ENCODE peak calls at places on chromosome 4, in five cellular contexts. Z is Peyer's patch, L is left lung, K is AG04450, U is fibroblast of lung. V is an unnamed sample.

GRCh38 chr4:181479145-181479544 is 764.1 kb upstream of the TENM3 start:
- DNase-seq in Z (no peak), L (no peak), K (no peak), U (no peak), V (no peak)

GRCh38 chr4:26723216-26723615 is 137.4 kb upstream of the STIM2 start:
- DNase-seq in Z (no peak), L (no peak), K (no peak), U (no peak), V (no peak)

GRCh38 chr4:156694413-156694812 is 277.2 kb downstream of the PDGFC start:
- DNase-seq in Z (no peak), L (no peak), K (no peak), U (no peak), V (no peak)

GRCh38 chr4:12975511-12975910 is 508.6 kb downstream of the RAB28 start:
- DNase-seq in Z (no peak), L (no peak), K (no peak), U (no peak), V (no peak)

GRCh38 chr4:104969394-104970066 is 177.1 kb upstream of the TET2 start:
- DNase-seq in Z (no peak), L (no peak), K (no peak), U (peak; percentile 17), V (no peak)

GRCh38 chr4:21410372-21410771 is 538.2 kb downstream of the KCNIP4 start:
- DNase-seq in Z (no peak), L (no peak), K (no peak), U (no peak), V (no peak)

GRCh38 chr4:80138556-80139538 is 58.5 kb upstream of the PRDM8 start:
- DNase-seq in Z (peak; percentile 44), L (no peak), K (no peak), U (peak; percentile 57), V (peak; percentile 27)

GRCh38 chr4:153062652-153063168 is 126.6 kb downstream of the FHDC1 start:
- DNase-seq in Z (no peak), L (no peak), K (no peak), U (no peak), V (no peak)

GRCh38 chr4:70280567-70280966 is 38.2 kb downstream of the CSN3 start:
- DNase-seq in Z (no peak), L (no peak), K (no peak), U (no peak), V (no peak)

GRCh38 chr4:30537462-30537861 is 182.7 kb upstream of the PCDH7 start:
- DNase-seq in Z (no peak), L (no peak), K (peak; percentile 24), U (peak; percentile 96), V (peak; percentile 43)

GRCh38 chr4:144399927-144400326 is 246.0 kb upstream of the HHIP start:
- DNase-seq in Z (no peak), L (no peak), K (peak; percentile 6), U (peak; percentile 82), V (peak; percentile 57)

GRCh38 chr4:131258361-131258760 is 1890.7 kb upstream of the PCDH10 start:
- DNase-seq in Z (no peak), L (no peak), K (no peak), U (no peak), V (no peak)

GRCh38 chr4:123743821-123744220 is 347.2 kb downstream of the SPRY1 start:
- DNase-seq in Z (no peak), L (no peak), K (no peak), U (no peak), V (no peak)

GRCh38 chr4:100189820-100190642 is at the start of gene DDIT4L:
- DNase-seq in Z (no peak), L (peak; percentile 78), K (no peak), U (peak; percentile 34), V (no peak)

GRCh38 chr4:86595426-86595805 is 1.3 kb downstream of the PTPN13 start:
- DNase-seq in Z (no peak), L (no peak), K (no peak), U (no peak), V (no peak)

GRCh38 chr4:161714022-161714751 is 449.6 kb downstream of the FSTL5 start:
- DNase-seq in Z (no peak), L (no peak), K (peak; percentile 66), U (peak; percentile 80), V (peak; percentile 59)

GRCh38 chr4:116598155-116598979 is 487.0 kb downstream of the TRAM1L1 start:
- DNase-seq in Z (no peak), L (peak; percentile 58), K (no peak), U (no peak), V (no peak)

GRCh38 chr4:142416711-142417275 is 429.3 kb downstream of the INPP4B start:
- DNase-seq in Z (no peak), L (no peak), K (no peak), U (peak; percentile 15), V (no peak)

GRCh38 chr4:150009533-150009932 is 68.7 kb upstream of the DCLK2 start:
- DNase-seq in Z (no peak), L (no peak), K (no peak), U (peak; percentile 28), V (no peak)

GRCh38 chr4:166594326-166594946 is 639.9 kb downstream of the SPOCK3 start:
- DNase-seq in Z (no peak), L (no peak), K (no peak), U (peak; percentile 16), V (no peak)

GRCh38 chr4:40058854-40059253 is 2.2 kb downstream of the N4BP2 start:
- DNase-seq in Z (no peak), L (no peak), K (no peak), U (no peak), V (no peak)

GRCh38 chr4:1249731-1250526 is 999 bp upstream of the CTBP1 start:
- DNase-seq in Z (no peak), L (peak; percentile 85), K (no peak), U (peak; percentile 33), V (no peak)

GRCh38 chr4:26860922-26861433 is 337 bp downstream of the STIM2 start:
- DNase-seq in Z (peak; percentile 54), L (peak; percentile 90), K (no peak), U (peak; percentile 42), V (no peak)

GRCh38 chr4:74114234-74114633 is 15.2 kb upstream of the CXCL2 start:
- DNase-seq in Z (no peak), L (no peak), K (peak; percentile 16), U (peak; percentile 42), V (peak; percentile 69)

GRCh38 chr4:47488706-47489105 is 3.6 kb downstream of the ATP10D start:
- DNase-seq in Z (no peak), L (no peak), K (no peak), U (no peak), V (no peak)
- H3K4me3 ChIP-seq in Z (no peak overlapping the region), L (no peak overlapping the region), K (no peak overlapping the region), U (no peak overlapping the region), V (no peak overlapping the region)

GRCh38 chr4:176744091-176744490 is 48.6 kb downstream of the VEGFC start:
- DNase-seq in Z (no peak), L (no peak), K (no peak), U (no peak), V (no peak)
- TF ChIP-seq CTCF in Z (no peak), L (no peak), K (no peak), U (no peak), V (no peak)

GRCh38 chr4:53654300-53654758 is 63.0 kb upstream of the LNX1 start:
- DNase-seq in Z (no peak), L (no peak), K (no peak), U (peak; percentile 35), V (peak; percentile 46)

GRCh38 chr4:53647547-53647946 is 56.3 kb upstream of the LNX1 start:
- DNase-seq in Z (no peak), L (no peak), K (no peak), U (no peak), V (no peak)

GRCh38 chr4:53653484-53654053 is 62.3 kb upstream of the LNX1 start:
- DNase-seq in Z (no peak), L (peak; percentile 69), K (no peak), U (peak; percentile 42), V (no peak)

GRCh38 chr4:53649357-53649756 is 58.1 kb upstream of the LNX1 start:
- DNase-seq in Z (no peak), L (no peak), K (no peak), U (no peak), V (no peak)

GRCh38 chr4:53651142-53651720 is 59.9 kb upstream of the LNX1 start:
- DNase-seq in Z (no peak), L (peak; percentile 71), K (no peak), U (no peak), V (no peak)
- H3K4me3 ChIP-seq in Z (no peak overlapping the region), L (no peak overlapping the region), K (no peak overlapping the region), U (no peak overlapping the region), V (no peak overlapping the region)

GRCh38 chr4:185312699-185313098 is 83.0 kb downstream of the LRP2BP start:
- DNase-seq in Z (no peak), L (no peak), K (no peak), U (no peak), V (no peak)

GRCh38 chr4:185318679-185319078 is 77.0 kb downstream of the LRP2BP start:
- DNase-seq in Z (no peak), L (no peak), K (no peak), U (no peak), V (no peak)

GRCh38 chr4:185322805-185323204 is 72.9 kb downstream of the LRP2BP start:
- DNase-seq in Z (no peak), L (no peak), K (no peak), U (no peak), V (no peak)

GRCh38 chr4:185317880-185318279 is 77.8 kb downstream of the LRP2BP start:
- DNase-seq in Z (no peak), L (no peak), K (no peak), U (no peak), V (no peak)
- TF ChIP-seq CTCF in Z (no peak), L (no peak), K (no peak), U (no peak), V (no peak)

GRCh38 chr4:82043809-82044137 is 330.0 kb downstream of the HNRNPD start:
- DNase-seq in Z (no peak), L (no peak), K (no peak), U (no peak), V (no peak)
- H3K4me3 ChIP-seq in Z (no peak overlapping the region), L (peak overlapping the region; percentile 43), K (no peak overlapping the region), U (no peak overlapping the region), V (no peak overlapping the region)

DNA sequence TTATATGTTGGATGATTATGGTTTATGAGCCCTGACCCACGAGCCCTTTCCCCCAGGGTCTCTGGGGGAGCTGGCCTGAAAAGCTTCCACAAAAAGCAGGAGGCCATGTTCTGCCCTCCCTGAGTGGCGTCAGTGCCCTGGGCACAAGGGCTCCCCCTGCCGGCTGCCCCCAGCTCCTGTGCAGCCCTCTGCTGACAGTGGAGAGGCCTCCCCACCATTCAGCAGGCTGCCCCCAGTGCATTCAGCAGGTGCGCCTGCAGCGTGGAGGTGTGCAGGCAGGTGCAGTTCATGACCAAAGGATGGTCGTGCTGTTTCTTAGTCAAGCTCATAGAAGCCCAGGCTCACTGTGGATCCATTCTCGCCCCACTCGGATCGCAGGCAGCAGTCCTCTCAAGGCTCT is 12.5 kb upstream of the S100P start:
- DNase-seq in Z (no peak), L (no peak), K (no peak), U (no peak), V (no peak)
- TF ChIP-seq CTCF in Z (peak; percentile 18), L (peak; percentile 23), K (no peak), U (no peak), V (peak; percentile 20)

GRCh38 chr4:89298160-89298559 is 9.4 kb downstream of the GPRIN3 start:
- DNase-seq in Z (peak; percentile 56), L (no peak), K (no peak), U (no peak), V (no peak)
- H3K4me3 ChIP-seq in Z (no peak overlapping the region), L (no peak overlapping the region), K (no peak overlapping the region), U (no peak overlapping the region), V (no peak overlapping the region)